ENCODE peak calls at places on chromosomes 6 and 20, in four cellular contexts. V is HepG2, A is K562, T is GM12878. X is an unnamed sample.

GRCh38 chr6:159977242-159978214 is 8.6 kb downstream of the IGF2R start:
- DNase-seq in T (no peak), V (no peak), A (no peak), X (no peak)

GRCh38 chr20:62761759-62762131 is 34.5 kb upstream of the MRGBP start:
- DNase-seq in T (no peak), A (no peak), V (no peak), X (no peak)

GRCh38 chr20:31475032-31475431 is at the start of the genes DEFB124 and REM1:
- DNase-seq in T (no peak), V (no peak), A (peak), X (no peak)

GRCh38 chr20:47161411-47161810 is 195.1 kb downstream of the ZMYND8 start:
- DNase-seq in V (no peak), T (no peak), A (no peak), X (no peak)

GRCh38 chr20:64111841-64112641 is 4.7 kb upstream of the NPBWR2 start:
- DNase-seq in V (no peak), A (no peak), T (no peak), X (no peak)

GRCh38 chr6:28333599-28334018 is 2.3 kb downstream of the ZSCAN31 start:
- DNase-seq in T (no peak), A (no peak), V (no peak), X (no peak)

GRCh38 chr6:13455604-13456003 is 31.8 kb downstream of the GFOD1 start:
- DNase-seq in A (no peak), T (no peak), V (no peak), X (no peak)

GRCh38 chr20:9389321-9389720 is 125.1 kb upstream of the LAMP5 start:
- DNase-seq in A (no peak), V (no peak), T (no peak), X (no peak)

GRCh38 chr6:45187841-45188240 is 140.3 kb upstream of the RUNX2 start:
- DNase-seq in V (peak), A (no peak), T (no peak), X (no peak)

GRCh38 chr6:47321582-47321981 is 11.9 kb upstream of the TNFRSF21 start:
- DNase-seq in A (no peak), V (no peak), T (no peak), X (no peak)

GRCh38 chr6:125747589-125748533 is 1.6 kb upstream of the HEY2 start:
- DNase-seq in V (no peak), A (peak), T (no peak), X (peak)

GRCh38 chr20:1661542-1662299 is 4.1 kb upstream of the SIRPG start:
- DNase-seq in A (no peak), T (no peak), V (no peak), X (no peak)

GRCh38 chr6:56927538-56928453 is 27.1 kb upstream of the BEND6 start:
- DNase-seq in V (no peak), A (no peak), T (no peak), X (no peak)

GRCh38 chr20:19519461-19519860 is 238.6 kb upstream of the RIN2 start:
- DNase-seq in A (no peak), T (no peak), V (no peak), X (no peak)

GRCh38 chr6:45677381-45677992 is 299.8 kb upstream of the SUPT3H start:
- DNase-seq in V (no peak), T (peak), A (no peak), X (no peak)

GRCh38 chr20:2139736-2140135 is 38.1 kb downstream of the STK35 start:
- DNase-seq in A (no peak), T (no peak), V (no peak), X (no peak)

GRCh38 chr6:7112741-7113313 is 5.1 kb downstream of the RREB1 start:
- DNase-seq in A (no peak), V (peak), T (peak), X (no peak)

GRCh38 chr6:160750276-160750689 is 48.2 kb downstream of the PLG start:
- DNase-seq in T (peak), V (peak), A (peak), X (peak)

GRCh38 chr6:5302220-5302946 is 41.1 kb downstream of the FARS2 start:
- DNase-seq in A (peak), V (no peak), T (peak), X (no peak)

GRCh38 chr6:75691012-75691411 is 58.0 kb upstream of the MYO6 start:
- DNase-seq in V (no peak), T (no peak), A (no peak), X (no peak)

GRCh38 chr6:131255911-131256310 is 120.6 kb downstream of the AKAP7 start:
- DNase-seq in A (no peak), V (no peak), T (no peak), X (no peak)
- TF ChIP-seq SP1 in A (no peak), V (no peak), T (no peak), X (no peak)

GRCh38 chr20:58624687-58625086 is 26.4 kb upstream of the STX16 start:
- DNase-seq in T (no peak), A (no peak), V (no peak), X (no peak)

GRCh38 chr20:58623579-58624473 is 27.3 kb upstream of the STX16 start:
- DNase-seq in T (no peak), A (peak), V (peak), X (peak)

GRCh38 chr20:58621906-58622548 is 29.1 kb upstream of the STX16 start:
- DNase-seq in A (peak), V (no peak), T (no peak), X (no peak)

GRCh38 chr20:58625585-58625984 is 25.5 kb upstream of the STX16 start:
- DNase-seq in T (no peak), A (no peak), V (no peak), X (no peak)

DNA sequence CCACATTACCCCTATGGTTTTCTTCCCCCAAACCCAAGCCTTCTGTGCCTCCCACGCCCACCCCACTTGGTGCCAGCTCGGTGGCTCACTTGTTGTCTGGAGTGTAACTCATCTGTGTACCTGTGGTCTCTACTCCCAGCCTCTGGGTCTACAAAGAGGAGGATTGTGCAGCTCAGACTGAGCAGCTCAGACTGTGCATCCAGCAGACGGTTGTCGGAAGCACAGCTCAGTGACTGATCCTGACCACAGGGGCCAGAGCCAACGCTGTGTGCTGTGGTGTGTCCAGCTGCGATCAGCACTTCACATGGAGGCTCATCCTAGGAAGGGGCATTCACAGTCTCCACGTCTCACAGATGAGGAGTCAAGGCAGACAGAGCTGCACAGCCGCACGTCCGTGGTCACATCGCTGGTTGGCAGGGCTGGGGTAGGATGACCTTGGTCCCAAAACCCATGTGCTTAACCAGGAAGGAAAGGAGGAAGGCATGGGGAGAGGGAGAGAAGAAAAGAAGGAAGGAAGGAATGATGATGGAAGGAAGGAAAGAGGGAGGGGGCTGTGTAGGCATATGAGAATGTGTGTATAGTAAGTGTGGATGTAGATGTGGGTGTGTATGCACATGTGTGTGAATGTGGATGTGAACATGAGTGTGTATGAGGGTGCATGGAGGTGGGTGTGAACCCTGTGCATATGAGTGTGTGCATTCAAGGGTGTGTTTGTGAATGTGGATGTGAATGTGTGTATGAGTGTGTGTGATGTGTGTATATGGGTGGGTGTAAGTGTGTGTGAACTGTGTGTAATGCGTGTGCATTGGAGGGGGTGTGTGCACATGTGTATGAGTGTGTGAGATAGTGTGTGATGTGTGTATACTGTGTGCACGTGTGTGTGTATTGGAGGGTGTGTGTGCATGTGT is 28.2 kb upstream of the STX16 start:
- DNase-seq in V (no peak), T (no peak), A (no peak), X (no peak)
- TF ChIP-seq BHLHE40 in V (no peak), T (no peak), A (no peak), X (no peak)

GRCh38 chr6:1604991-1605821 is 4.5 kb upstream of the FOXC1 start:
- DNase-seq in T (no peak), A (no peak), V (no peak), X (no peak)

GRCh38 chr6:1602356-1602713 is 7.4 kb upstream of the FOXC1 start:
- DNase-seq in V (no peak), A (no peak), T (no peak), X (no peak)

GRCh38 chr6:1603708-1604346 is 5.9 kb upstream of the FOXC1 start:
- DNase-seq in A (no peak), V (peak), T (no peak), X (no peak)

GRCh38 chr6:1605822-1606532 is 3.7 kb upstream of the FOXC1 start:
- DNase-seq in V (no peak), A (no peak), T (no peak), X (no peak)

DNA sequence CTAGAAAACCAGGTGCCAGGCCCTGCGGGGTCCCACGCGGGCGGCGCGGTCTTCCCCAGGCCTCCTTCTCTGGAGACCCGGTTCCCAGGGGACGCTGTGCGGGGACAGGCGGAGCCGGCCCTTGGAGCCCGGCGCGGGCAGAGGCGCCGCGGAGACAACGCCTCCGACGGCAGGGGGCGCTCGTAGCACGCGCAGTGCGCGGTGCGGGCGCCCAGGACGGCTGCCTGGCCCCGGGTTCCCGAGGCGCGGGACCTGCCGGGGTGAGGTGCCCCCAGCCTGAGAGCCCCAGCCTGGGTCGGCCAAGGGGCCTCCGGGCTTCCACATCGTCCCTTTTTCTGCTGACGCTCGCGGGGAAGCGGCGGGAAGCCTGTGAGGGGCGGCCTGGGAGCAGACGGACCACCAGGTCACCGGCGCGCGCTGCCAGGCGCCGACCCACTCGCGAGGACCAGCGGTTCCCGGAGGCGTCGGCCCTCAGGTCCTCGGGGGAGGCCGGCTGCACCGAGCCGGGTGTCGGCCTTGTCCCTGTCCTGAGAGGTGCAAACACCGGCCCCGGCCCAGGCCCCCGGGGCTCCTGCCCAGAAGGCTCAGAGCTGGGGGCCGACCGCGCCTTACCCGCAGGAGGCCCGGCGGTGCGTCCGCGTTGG is 5.2 kb upstream of the FOXC1 start:
- DNase-seq in A (peak), V (peak), T (no peak), X (peak)
- TF ChIP-seq SP1 in A (no peak), V (no peak), T (no peak), X (no peak)

GRCh38 chr6:1313755-1314503 is 2.0 kb downstream of the FOXQ1 start:
- DNase-seq in T (no peak), V (peak), A (no peak), X (peak)
- TF ChIP-seq BHLHE40 in T (no peak), V (peak), A (no peak), X (no peak)

GRCh38 chr6:26743941-26744699 is 84.6 kb upstream of the ZNF322 start:
- DNase-seq in V (no peak), T (no peak), A (peak), X (no peak)
- TF ChIP-seq SP1 in V (no peak), T (no peak), A (no peak), X (no peak)